ENCODE peak calls at places on chromosome 6, in four cellular contexts. One of them, this sample, is unnamed.

GRCh38 chr6:100177956-100178355 is 183.9 kb upstream of the MCHR2 start:
- DNase-seq in fibroblast of villous mesenchyme: no peak
- DNase-seq in uterus: no peak
- DNase-seq in central memory CD4-positive, alpha-beta T cell: no peak
- DNase-seq in this sample: no peak

GRCh38 chr6:138824482-138825134 is 28.7 kb downstream of the ECT2L start:
- DNase-seq in fibroblast of villous mesenchyme: no peak
- DNase-seq in uterus: no peak
- DNase-seq in central memory CD4-positive, alpha-beta T cell: peak; percentile 3
- DNase-seq in this sample: no peak

GRCh38 chr6:35774116-35774794 is 2.1 kb upstream of the CLPSL2 start:
- DNase-seq in fibroblast of villous mesenchyme: no peak
- DNase-seq in uterus: no peak
- DNase-seq in central memory CD4-positive, alpha-beta T cell: no peak
- DNase-seq in this sample: no peak

GRCh38 chr6:42970859-42971612 is 7.9 kb downstream of the PEX6 start:
- DNase-seq in fibroblast of villous mesenchyme: peak; percentile 32
- DNase-seq in uterus: no peak
- DNase-seq in central memory CD4-positive, alpha-beta T cell: no peak
- DNase-seq in this sample: no peak

GRCh38 chr6:106684011-106684410 is 54.6 kb downstream of the QRSL1 start:
- DNase-seq in fibroblast of villous mesenchyme: no peak
- DNase-seq in uterus: no peak
- DNase-seq in central memory CD4-positive, alpha-beta T cell: no peak
- DNase-seq in this sample: no peak

GRCh38 chr6:131787955-131788712 is 19.7 kb upstream of the ENPP1 start:
- DNase-seq in fibroblast of villous mesenchyme: peak; percentile 28
- DNase-seq in uterus: peak; percentile 20
- DNase-seq in central memory CD4-positive, alpha-beta T cell: no peak
- DNase-seq in this sample: peak; percentile 25

GRCh38 chr6:169913096-169913615 is 161.7 kb downstream of the ERMARD start:
- DNase-seq in fibroblast of villous mesenchyme: no peak
- DNase-seq in uterus: no peak
- DNase-seq in central memory CD4-positive, alpha-beta T cell: no peak
- DNase-seq in this sample: no peak

GRCh38 chr6:112665114-112665513 is 318.0 kb downstream of the RFPL4B start:
- DNase-seq in fibroblast of villous mesenchyme: no peak
- DNase-seq in uterus: no peak
- DNase-seq in central memory CD4-positive, alpha-beta T cell: no peak
- DNase-seq in this sample: no peak

GRCh38 chr6:72418495-72418894 is 203.4 kb upstream of the KCNQ5 start:
- DNase-seq in fibroblast of villous mesenchyme: peak; percentile 73
- DNase-seq in uterus: no peak
- DNase-seq in central memory CD4-positive, alpha-beta T cell: no peak
- DNase-seq in this sample: no peak

GRCh38 chr6:1659816-1660215 is 50.1 kb downstream of the FOXC1 start:
- DNase-seq in fibroblast of villous mesenchyme: no peak
- DNase-seq in uterus: no peak
- DNase-seq in central memory CD4-positive, alpha-beta T cell: no peak
- DNase-seq in this sample: no peak

GRCh38 chr6:45759134-45759849 is 256.4 kb downstream of the CLIC5 start:
- DNase-seq in fibroblast of villous mesenchyme: peak; percentile 34
- DNase-seq in uterus: no peak
- DNase-seq in central memory CD4-positive, alpha-beta T cell: no peak
- DNase-seq in this sample: no peak

GRCh38 chr6:36985963-36986703 is at the start of gene MTCH1:
- DNase-seq in fibroblast of villous mesenchyme: peak; percentile 91
- DNase-seq in uterus: peak; percentile 91
- DNase-seq in central memory CD4-positive, alpha-beta T cell: peak; percentile 86
- DNase-seq in this sample: peak; percentile 92

GRCh38 chr6:108655840-108656650 is 95.3 kb downstream of the FOXO3 start:
- DNase-seq in fibroblast of villous mesenchyme: peak; percentile 90
- DNase-seq in uterus: peak; percentile 66
- DNase-seq in central memory CD4-positive, alpha-beta T cell: no peak
- DNase-seq in this sample: no peak

GRCh38 chr6:168223150-168223549 is 96.4 kb downstream of the DACT2 start:
- DNase-seq in fibroblast of villous mesenchyme: no peak
- DNase-seq in uterus: no peak
- DNase-seq in central memory CD4-positive, alpha-beta T cell: no peak
- DNase-seq in this sample: no peak